ENCODE peak calls at places on chromosomes 3 and 15, in five cellular contexts. One of them, this sample, is unnamed. For H3K36me3, the result is how much of the 10 kb centered on the place peaks cover.

GRCh38 chr15:45642203-45642932 is 7.5 kb downstream of the SQOR start:
- DNase-seq in breast epithelium: no peak
- DNase-seq in psoas muscle: peak
- DNase-seq in hepatocyte: no peak
- DNase-seq in CD8-positive, alpha-beta T cell: no peak
- DNase-seq in this sample: no peak

GRCh38 chr15:101528108-101528916 is 38.8 kb upstream of the PCSK6 start:
- DNase-seq in breast epithelium: no peak
- DNase-seq in psoas muscle: peak
- DNase-seq in hepatocyte: peak
- DNase-seq in CD8-positive, alpha-beta T cell: no peak
- DNase-seq in this sample: no peak

GRCh38 chr15:60546764-60547163 is 67.8 kb upstream of the ICE2 start:
- DNase-seq in breast epithelium: no peak
- DNase-seq in psoas muscle: no peak
- DNase-seq in hepatocyte: no peak
- DNase-seq in CD8-positive, alpha-beta T cell: no peak
- DNase-seq in this sample: no peak

GRCh38 chr15:71002321-71002720 is 109.7 kb downstream of the LRRC49 start:
- DNase-seq in breast epithelium: no peak
- DNase-seq in psoas muscle: no peak
- DNase-seq in hepatocyte: no peak
- DNase-seq in CD8-positive, alpha-beta T cell: no peak
- DNase-seq in this sample: no peak

GRCh38 chr3:172449468-172450149 is 1.4 kb upstream of the GHSR start:
- DNase-seq in breast epithelium: no peak
- DNase-seq in psoas muscle: peak
- DNase-seq in hepatocyte: peak
- DNase-seq in CD8-positive, alpha-beta T cell: no peak
- DNase-seq in this sample: no peak

GRCh38 chr3:82741346-82741745 is 979.9 kb upstream of the GBE1 start:
- DNase-seq in breast epithelium: no peak
- DNase-seq in psoas muscle: no peak
- DNase-seq in hepatocyte: no peak
- DNase-seq in CD8-positive, alpha-beta T cell: no peak
- DNase-seq in this sample: no peak

GRCh38 chr15:54660356-54660755 is 536.4 kb downstream of the RSL24D1 start:
- DNase-seq in breast epithelium: no peak
- DNase-seq in psoas muscle: no peak
- DNase-seq in hepatocyte: no peak
- DNase-seq in CD8-positive, alpha-beta T cell: no peak
- DNase-seq in this sample: no peak

GRCh38 chr15:58396181-58396580 is 35.6 kb upstream of the LIPC start:
- DNase-seq in breast epithelium: no peak
- DNase-seq in psoas muscle: no peak
- DNase-seq in hepatocyte: peak
- DNase-seq in CD8-positive, alpha-beta T cell: no peak
- DNase-seq in this sample: no peak

GRCh38 chr15:89362203-89363101 is 27.8 kb upstream of the POLG start:
- DNase-seq in breast epithelium: no peak
- DNase-seq in psoas muscle: no peak
- DNase-seq in hepatocyte: no peak
- DNase-seq in CD8-positive, alpha-beta T cell: no peak
- DNase-seq in this sample: no peak

GRCh38 chr3:190877925-190878324 is 15.4 kb upstream of the GMNC start:
- DNase-seq in breast epithelium: no peak
- DNase-seq in psoas muscle: no peak
- DNase-seq in hepatocyte: no peak
- DNase-seq in CD8-positive, alpha-beta T cell: no peak
- DNase-seq in this sample: no peak

GRCh38 chr15:80415331-80415730 is 11.1 kb downstream of the ARNT2 start:
- DNase-seq in breast epithelium: no peak
- DNase-seq in psoas muscle: no peak
- DNase-seq in hepatocyte: no peak
- DNase-seq in CD8-positive, alpha-beta T cell: no peak
- DNase-seq in this sample: no peak

GRCh38 chr15:60797444-60798040 is 318.6 kb upstream of the ICE2 start:
- DNase-seq in breast epithelium: no peak
- DNase-seq in psoas muscle: no peak
- DNase-seq in hepatocyte: no peak
- DNase-seq in CD8-positive, alpha-beta T cell: no peak
- DNase-seq in this sample: no peak

GRCh38 chr15:25251700-25252390 is 187.0 kb downstream of the UBE3A start:
- DNase-seq in breast epithelium: peak
- DNase-seq in psoas muscle: peak
- DNase-seq in hepatocyte: peak
- DNase-seq in CD8-positive, alpha-beta T cell: no peak
- DNase-seq in this sample: peak

GRCh38 chr3:51221959-51222358 is 163.1 kb upstream of the MANF start:
- DNase-seq in breast epithelium: no peak
- DNase-seq in psoas muscle: no peak
- DNase-seq in hepatocyte: no peak
- DNase-seq in CD8-positive, alpha-beta T cell: no peak
- DNase-seq in this sample: no peak

GRCh38 chr15:90862964-90863721 is 5.2 kb upstream of the FURIN start:
- DNase-seq in breast epithelium: no peak
- DNase-seq in psoas muscle: no peak
- DNase-seq in hepatocyte: no peak
- DNase-seq in CD8-positive, alpha-beta T cell: no peak
- DNase-seq in this sample: no peak

GRCh38 chr3:49276475-49277356 is at the start of gene C3orf62:
- DNase-seq in breast epithelium: peak
- DNase-seq in psoas muscle: peak
- DNase-seq in hepatocyte: peak
- DNase-seq in CD8-positive, alpha-beta T cell: peak
- DNase-seq in this sample: peak

GRCh38 chr15:90942354-90943120 is 7.5 kb downstream of the UNC45A start:
- DNase-seq in breast epithelium: no peak
- DNase-seq in psoas muscle: no peak
- DNase-seq in hepatocyte: no peak
- DNase-seq in CD8-positive, alpha-beta T cell: no peak
- DNase-seq in this sample: no peak

GRCh38 chr3:11245827-11246662 is 26.2 kb upstream of the ATG7 start:
- DNase-seq in breast epithelium: no peak
- DNase-seq in psoas muscle: no peak
- DNase-seq in hepatocyte: no peak
- DNase-seq in CD8-positive, alpha-beta T cell: no peak
- DNase-seq in this sample: peak

GRCh38 chr3:128487538-128487812 is 5.5 kb downstream of the GATA2 start:
- DNase-seq in breast epithelium: no peak
- DNase-seq in psoas muscle: no peak
- DNase-seq in hepatocyte: no peak
- DNase-seq in CD8-positive, alpha-beta T cell: no peak
- DNase-seq in this sample: no peak
- H3K27ac ChIP-seq in breast epithelium: no peak
- H3K27ac ChIP-seq in psoas muscle: peak
- H3K27ac ChIP-seq in hepatocyte: no peak
- H3K27ac ChIP-seq in CD8-positive, alpha-beta T cell: no peak
- H3K27ac ChIP-seq in this sample: no peak

GRCh38 chr3:16366581-16366980 is 101.6 kb downstream of the OXNAD1 start:
- DNase-seq in breast epithelium: no peak
- DNase-seq in psoas muscle: no peak
- DNase-seq in hepatocyte: no peak
- DNase-seq in CD8-positive, alpha-beta T cell: no peak
- DNase-seq in this sample: no peak

GRCh38 chr3:16364323-16364722 is 99.3 kb downstream of the OXNAD1 start:
- DNase-seq in breast epithelium: no peak
- DNase-seq in psoas muscle: no peak
- DNase-seq in hepatocyte: no peak
- DNase-seq in CD8-positive, alpha-beta T cell: no peak
- DNase-seq in this sample: no peak

GRCh38 chr3:16365454-16366128 is 100.6 kb downstream of the OXNAD1 start:
- DNase-seq in breast epithelium: no peak
- DNase-seq in psoas muscle: no peak
- DNase-seq in hepatocyte: no peak
- DNase-seq in CD8-positive, alpha-beta T cell: no peak
- DNase-seq in this sample: no peak

GRCh38 chr3:16363636-16364035 is 98.6 kb downstream of the OXNAD1 start:
- DNase-seq in breast epithelium: no peak
- DNase-seq in psoas muscle: no peak
- DNase-seq in hepatocyte: no peak
- DNase-seq in CD8-positive, alpha-beta T cell: no peak
- DNase-seq in this sample: peak

DNA sequence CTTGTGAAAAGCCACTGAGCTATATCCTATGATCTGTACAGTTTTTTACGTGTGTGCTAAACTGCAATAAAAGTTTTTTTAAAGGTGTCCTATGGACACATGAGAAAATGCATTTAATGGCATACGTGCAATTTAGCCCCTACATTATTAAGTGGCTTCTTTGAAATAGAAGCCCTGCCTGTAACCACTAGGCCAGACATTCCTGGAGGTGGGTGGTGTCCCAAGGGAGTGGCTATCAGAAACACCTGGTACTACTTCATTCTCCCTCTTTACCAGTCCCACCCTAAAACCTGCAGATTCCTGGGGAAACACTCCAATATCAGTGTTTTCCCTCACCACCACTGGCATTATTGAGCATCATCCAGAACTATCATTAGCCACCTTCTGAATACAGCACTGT is 100.0 kb downstream of the OXNAD1 start:
- DNase-seq in breast epithelium: no peak
- DNase-seq in psoas muscle: no peak
- DNase-seq in hepatocyte: no peak
- DNase-seq in CD8-positive, alpha-beta T cell: no peak
- DNase-seq in this sample: no peak
- H3K36me3 ChIP-seq in breast epithelium: under half
- H3K36me3 ChIP-seq in psoas muscle: under half
- H3K36me3 ChIP-seq in hepatocyte: under half
- H3K36me3 ChIP-seq in CD8-positive, alpha-beta T cell: under half
- H3K36me3 ChIP-seq in this sample: under half

DNA sequence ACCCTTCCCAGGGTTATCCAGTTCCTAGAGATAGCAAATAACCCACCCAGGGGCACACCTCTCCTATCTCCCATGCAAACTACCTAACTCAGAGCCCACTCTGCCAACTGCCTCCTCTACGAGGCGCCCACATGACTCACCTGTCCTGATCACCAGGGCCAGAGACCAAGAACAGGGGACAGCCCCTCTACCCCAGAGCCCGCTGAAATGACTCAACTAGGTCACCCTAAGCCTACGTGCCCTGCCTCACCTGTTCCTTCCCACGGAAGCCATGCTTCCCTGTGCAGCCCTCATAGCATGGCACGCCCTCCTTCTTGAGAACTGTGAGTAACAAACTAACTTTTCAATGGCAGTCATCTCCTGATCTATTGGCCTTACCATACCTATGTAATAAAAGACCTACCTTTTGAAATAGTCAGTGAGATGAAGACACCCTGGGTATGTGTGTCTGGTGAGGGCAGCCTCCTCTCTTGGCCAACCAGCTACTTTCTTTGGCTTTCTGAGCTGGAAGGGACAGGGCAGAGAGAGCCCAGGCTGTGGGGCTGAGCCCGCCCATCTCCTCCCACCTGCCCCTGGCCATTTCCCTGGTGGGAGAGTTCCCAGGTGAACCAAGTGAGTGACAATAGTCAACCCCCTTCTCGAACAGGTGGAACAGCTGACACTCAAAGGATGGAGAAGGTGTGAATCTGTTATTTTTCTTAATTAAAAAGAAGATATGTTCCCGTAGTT is 25.5 kb upstream of the PRR23E start:
- DNase-seq in breast epithelium: no peak
- DNase-seq in psoas muscle: no peak
- DNase-seq in hepatocyte: no peak
- DNase-seq in CD8-positive, alpha-beta T cell: no peak
- DNase-seq in this sample: no peak
- H3K27ac ChIP-seq in breast epithelium: no peak
- H3K27ac ChIP-seq in psoas muscle: no peak
- H3K27ac ChIP-seq in hepatocyte: no peak
- H3K27ac ChIP-seq in CD8-positive, alpha-beta T cell: no peak
- H3K27ac ChIP-seq in this sample: no peak

GRCh38 chr3:52681610-52682009 is 4.1 kb downstream of the PBRM1 start:
- DNase-seq in breast epithelium: no peak
- DNase-seq in psoas muscle: no peak
- DNase-seq in hepatocyte: no peak
- DNase-seq in CD8-positive, alpha-beta T cell: no peak
- DNase-seq in this sample: no peak
- H3K36me3 ChIP-seq in breast epithelium: under half
- H3K36me3 ChIP-seq in psoas muscle: under half
- H3K36me3 ChIP-seq in hepatocyte: under half
- H3K36me3 ChIP-seq in CD8-positive, alpha-beta T cell: under half
- H3K36me3 ChIP-seq in this sample: under half

GRCh38 chr3:69182588-69183299 is 60.3 kb upstream of the LMOD3 start:
- DNase-seq in breast epithelium: no peak
- DNase-seq in psoas muscle: no peak
- DNase-seq in hepatocyte: no peak
- DNase-seq in CD8-positive, alpha-beta T cell: no peak
- DNase-seq in this sample: no peak
- H3K27ac ChIP-seq in breast epithelium: no peak
- H3K27ac ChIP-seq in psoas muscle: no peak
- H3K27ac ChIP-seq in hepatocyte: peak
- H3K27ac ChIP-seq in CD8-positive, alpha-beta T cell: no peak
- H3K27ac ChIP-seq in this sample: peak

GRCh38 chr3:27423463-27423862 is 54.3 kb upstream of the NEK10 start:
- DNase-seq in breast epithelium: no peak
- DNase-seq in psoas muscle: no peak
- DNase-seq in hepatocyte: no peak
- DNase-seq in CD8-positive, alpha-beta T cell: no peak
- DNase-seq in this sample: no peak
- H3K36me3 ChIP-seq in breast epithelium: under half
- H3K36me3 ChIP-seq in psoas muscle: under half
- H3K36me3 ChIP-seq in hepatocyte: under half
- H3K36me3 ChIP-seq in CD8-positive, alpha-beta T cell: under half
- H3K36me3 ChIP-seq in this sample: under half

DNA sequence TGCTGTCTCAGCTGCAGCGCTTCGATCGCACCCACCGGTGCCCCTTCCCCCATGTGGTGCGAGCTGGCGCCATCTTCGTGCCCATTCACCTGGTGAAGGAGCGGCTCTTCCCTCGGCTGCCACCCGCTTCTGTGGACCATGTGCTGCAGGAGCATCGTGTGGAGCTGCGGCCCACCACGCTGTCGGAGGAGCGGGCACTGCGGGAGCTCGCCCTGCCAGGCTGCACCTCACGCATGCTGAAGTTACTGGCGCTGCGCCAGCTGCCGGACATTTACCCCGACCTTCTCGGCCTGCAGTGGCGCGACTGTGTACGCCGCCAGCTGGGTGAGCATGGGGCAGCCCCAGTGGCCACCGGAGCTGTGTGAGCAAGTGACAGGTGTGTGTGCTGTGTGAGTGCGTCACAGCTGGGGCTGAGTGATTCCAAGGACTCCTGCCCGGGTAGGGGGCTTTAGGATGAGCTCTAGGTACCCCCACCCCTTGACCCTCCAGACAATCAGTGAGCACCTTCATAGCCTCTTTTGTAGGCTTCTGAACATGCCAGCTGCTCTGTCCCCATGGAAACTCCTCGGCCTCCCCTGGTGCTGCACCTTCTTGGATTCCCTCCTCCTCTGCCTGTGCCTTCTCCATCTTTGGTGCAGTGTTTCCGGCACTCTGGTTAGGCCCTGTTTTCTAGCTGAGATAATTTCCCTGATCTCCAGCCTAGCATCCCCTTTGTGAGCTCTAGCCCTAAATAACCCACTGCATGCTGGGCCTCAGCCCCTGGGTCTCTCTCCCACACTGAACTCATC is 7.0 kb downstream of the C15orf39 start:
- DNase-seq in breast epithelium: no peak
- DNase-seq in psoas muscle: no peak
- DNase-seq in hepatocyte: no peak
- DNase-seq in CD8-positive, alpha-beta T cell: no peak
- DNase-seq in this sample: no peak
- H3K27ac ChIP-seq in breast epithelium: no peak
- H3K27ac ChIP-seq in psoas muscle: no peak
- H3K27ac ChIP-seq in hepatocyte: no peak
- H3K27ac ChIP-seq in CD8-positive, alpha-beta T cell: no peak
- H3K27ac ChIP-seq in this sample: no peak

GRCh38 chr15:64861331-64861730 is 19.6 kb downstream of the PLEKHO2 start:
- DNase-seq in breast epithelium: no peak
- DNase-seq in psoas muscle: no peak
- DNase-seq in hepatocyte: no peak
- DNase-seq in CD8-positive, alpha-beta T cell: no peak
- DNase-seq in this sample: no peak
- H3K36me3 ChIP-seq in breast epithelium: under half
- H3K36me3 ChIP-seq in psoas muscle: under half
- H3K36me3 ChIP-seq in hepatocyte: under half
- H3K36me3 ChIP-seq in CD8-positive, alpha-beta T cell: under half
- H3K36me3 ChIP-seq in this sample: under half

This sample was measured in ascending aorta.